ENCODE peak calls at places on chromosomes 13 and 19, in seven cellular contexts. O, Y, K, A, T, F and W are unnamed samples.

GRCh38 chr13:42997381-42997780 is 5.3 kb upstream of the EPSTI1 start:
- DNase-seq in F (no peak), T (no peak), A (no peak), Y (no peak), O (no peak), K (no peak), W (no peak)

GRCh38 chr13:110233181-110233641 is 73.7 kb downstream of the COL4A1 start:
- DNase-seq in O (peak), K (no peak), A (peak), Y (peak), T (no peak), F (no peak), W (peak)

GRCh38 chr13:96104516-96104915 is 14.6 kb downstream of the HS6ST3 start:
- DNase-seq in F (peak), K (no peak), A (no peak), T (no peak), Y (no peak), O (no peak), W (no peak)

GRCh38 chr19:8370176-8371010 is 6.4 kb downstream of the ANGPTL4 start:
- DNase-seq in F (no peak), T (no peak), K (no peak), O (no peak), Y (no peak), A (no peak), W (no peak)

GRCh38 chr13:50140742-50141659 is 125.8 kb downstream of the KCNRG start:
- DNase-seq in O (no peak), A (no peak), T (no peak), F (peak), K (no peak), Y (no peak), W (no peak)

GRCh38 chr19:1098177-1099051 is 3.2 kb upstream of the POLR2E start:
- DNase-seq in T (no peak), K (no peak), A (no peak), F (no peak), Y (no peak), O (no peak), W (no peak)

GRCh38 chr13:49062297-49062896 is 86.7 kb downstream of the FNDC3A start:
- DNase-seq in A (no peak), K (no peak), F (no peak), T (no peak), O (no peak), Y (no peak), W (no peak)

GRCh38 chr19:14039181-14039580 is 7.6 kb downstream of the IL27RA start:
- DNase-seq in Y (no peak), T (no peak), K (no peak), O (no peak), F (no peak), A (no peak), W (no peak)

GRCh38 chr19:4686700-4687099 is 16.6 kb upstream of the MYDGF start:
- DNase-seq in K (no peak), F (no peak), T (no peak), O (no peak), A (no peak), Y (no peak), W (no peak)

GRCh38 chr13:50377726-50378270 is 362.6 kb downstream of the KCNRG start:
- DNase-seq in O (no peak), T (no peak), A (no peak), F (peak), Y (no peak), K (no peak), W (no peak)

GRCh38 chr13:41268764-41269163 is 5.4 kb upstream of the MTRF1 start:
- DNase-seq in T (no peak), O (no peak), A (no peak), K (no peak), F (peak), Y (no peak), W (no peak)

GRCh38 chr13:28620011-28620830 is 38.7 kb upstream of the POMP start:
- DNase-seq in A (no peak), O (no peak), F (no peak), T (no peak), Y (no peak), K (no peak), W (no peak)

GRCh38 chr19:32908641-32909190 is 39.1 kb upstream of the SLC7A9 start:
- DNase-seq in Y (no peak), K (no peak), F (no peak), T (no peak), O (no peak), A (no peak), W (no peak)

GRCh38 chr19:32910874-32911273 is 41.3 kb upstream of the SLC7A9 start:
- DNase-seq in F (no peak), K (no peak), T (no peak), Y (no peak), O (no peak), A (no peak), W (no peak)

GRCh38 chr19:32910094-32910493 is 40.5 kb upstream of the SLC7A9 start:
- DNase-seq in O (no peak), Y (no peak), F (no peak), A (no peak), K (no peak), T (no peak), W (no peak)

GRCh38 chr19:32909257-32909656 is 39.7 kb upstream of the SLC7A9 start:
- DNase-seq in Y (no peak), K (no peak), A (no peak), F (no peak), T (no peak), O (no peak), W (no peak)

DNA sequence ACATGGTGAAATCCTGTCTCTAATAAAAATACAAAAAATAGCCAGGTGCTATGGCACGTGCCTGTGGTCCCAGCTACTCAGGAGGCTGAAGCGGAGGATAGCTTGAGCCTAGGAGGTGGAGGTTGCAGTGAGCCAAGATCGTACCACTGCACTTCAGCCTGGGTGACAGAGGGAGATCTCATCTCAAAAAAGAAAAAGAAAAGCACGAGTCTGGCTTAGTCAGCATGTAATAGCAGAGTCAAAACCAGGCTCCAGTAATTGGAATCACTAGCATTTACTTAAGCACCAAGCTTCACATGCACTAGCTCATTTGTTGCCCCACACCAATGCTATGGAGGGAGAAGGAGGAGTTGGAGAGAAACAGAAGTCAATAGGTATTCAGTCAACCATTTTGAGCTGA is 41.9 kb upstream of the SLC7A9 start:
- DNase-seq in O (no peak), K (no peak), A (no peak), Y (no peak), F (no peak), T (no peak), W (no peak)
- H3K27ac ChIP-seq in O (no peak), K (no peak), A (no peak), Y (no peak), F (no peak), T (no peak), W (no peak)

DNA sequence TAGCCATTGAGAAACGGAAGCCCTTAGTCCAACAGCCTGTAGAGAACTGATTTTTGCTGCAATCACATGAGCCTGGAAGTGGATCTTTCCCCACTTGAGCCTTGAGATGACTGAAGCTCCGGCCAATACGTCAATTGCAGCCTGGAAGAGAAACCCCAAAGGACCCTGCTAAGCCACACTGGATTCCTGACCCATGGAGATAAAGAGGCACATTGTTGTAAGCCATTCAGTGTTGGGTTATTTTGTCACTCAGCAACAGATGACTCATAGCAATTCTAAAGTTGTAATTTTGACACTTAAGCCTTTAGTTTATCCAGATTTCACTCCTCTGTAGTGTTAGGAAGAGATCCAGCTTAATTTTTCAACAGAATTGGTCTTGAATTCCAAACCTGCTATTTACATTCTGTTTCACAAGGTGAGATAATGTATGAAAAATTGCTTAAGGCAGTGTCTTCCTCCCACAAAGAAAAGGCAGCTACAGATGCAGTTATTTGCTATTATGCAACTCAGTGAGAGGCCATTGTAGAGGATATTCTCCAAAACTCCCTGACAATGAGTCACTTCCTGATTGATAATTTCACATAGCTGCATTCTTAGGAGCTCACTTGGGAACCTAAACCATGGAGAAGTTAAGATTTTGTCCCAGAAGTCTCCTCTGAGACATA is 59.4 kb upstream of the TSHZ3 start:
- DNase-seq in O (peak), K (no peak), A (no peak), F (no peak), T (no peak), Y (no peak), W (no peak)
- H3K27ac ChIP-seq in O (peak), K (no peak), A (no peak), F (peak), T (no peak), Y (no peak), W (no peak)

GRCh38 chr19:2661615-2662014 is 40.9 kb downstream of the GNG7 start:
- DNase-seq in O (no peak), A (no peak), F (peak), T (no peak), K (no peak), Y (no peak), W (no peak)
- H3K27ac ChIP-seq in O (no peak), A (no peak), F (no peak), T (no peak), K (no peak), Y (no peak), W (no peak)

DNA sequence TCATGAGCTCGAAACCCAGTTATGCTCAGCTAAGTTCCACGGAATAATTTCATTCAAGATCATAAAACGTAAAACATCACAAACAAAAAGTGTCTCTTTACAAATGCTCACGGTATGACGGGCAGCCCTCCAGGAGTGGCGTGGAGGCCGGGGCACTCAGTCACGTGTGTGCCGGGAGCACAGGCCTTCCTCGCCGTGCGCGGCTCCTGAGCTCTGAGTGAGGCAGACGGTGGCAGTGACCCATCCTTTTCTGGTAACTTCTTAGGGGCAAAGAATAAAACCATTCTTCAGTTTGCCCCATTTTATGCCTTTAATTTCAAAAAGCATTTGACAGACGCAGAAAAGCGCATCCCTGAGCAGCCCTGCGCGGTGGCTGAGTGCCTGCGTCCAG is 72.8 kb downstream of the ATP11A start:
- DNase-seq in T (no peak), O (no peak), A (no peak), K (no peak), F (no peak), Y (no peak), W (no peak)
- H3K27ac ChIP-seq in T (no peak), O (no peak), A (no peak), K (no peak), F (peak), Y (no peak), W (peak)

GRCh38 chr13:113990321-113990837 is 16.5 kb upstream of the C13orf46 start:
- DNase-seq in K (no peak), Y (peak), A (peak), O (no peak), T (no peak), F (no peak), W (no peak)

GRCh38 chr13:113992276-113993005 is 18.6 kb upstream of the C13orf46 start:
- DNase-seq in T (no peak), O (no peak), F (no peak), A (no peak), K (no peak), Y (no peak), W (no peak)

GRCh38 chr13:113991676-113992179 is 17.9 kb upstream of the C13orf46 start:
- DNase-seq in Y (no peak), O (no peak), F (no peak), A (no peak), K (no peak), T (no peak), W (no peak)

GRCh38 chr13:113989585-113990300 is 15.9 kb upstream of the C13orf46 start:
- DNase-seq in A (no peak), K (no peak), T (no peak), Y (peak), F (no peak), O (no peak), W (no peak)

GRCh38 chr13:113991191-113991669 is 17.4 kb upstream of the C13orf46 start:
- DNase-seq in F (no peak), Y (no peak), O (no peak), A (peak), T (no peak), K (no peak), W (no peak)
- H3K27ac ChIP-seq in F (no peak), Y (no peak), O (no peak), A (no peak), T (no peak), K (no peak), W (no peak)

DNA sequence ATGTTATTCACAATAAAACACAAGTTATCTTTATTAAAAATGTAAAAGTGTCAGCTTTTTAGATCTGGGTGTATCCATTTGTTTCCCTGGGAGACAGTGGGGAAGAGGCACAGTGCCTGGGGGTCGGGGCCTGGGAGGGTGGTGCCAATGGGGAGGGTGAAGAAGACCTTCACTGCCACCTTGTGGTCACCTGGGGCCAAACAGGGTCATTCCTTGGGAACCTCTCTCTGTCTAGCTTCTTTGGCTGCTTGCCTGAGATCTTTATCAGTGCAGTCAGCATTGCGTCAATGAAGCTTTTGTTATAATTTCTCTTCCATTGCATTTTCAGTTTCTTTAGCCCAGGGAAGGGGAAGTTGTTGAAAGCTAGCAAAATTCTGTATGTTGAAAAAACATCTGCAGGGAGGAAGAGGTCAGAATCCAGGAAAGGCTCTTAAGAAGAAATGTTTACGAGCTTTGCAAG is 39.1 kb downstream of the PCDH8 start:
- DNase-seq in Y (no peak), A (no peak), T (peak), F (peak), O (no peak), K (peak), W (no peak)
- H3K27ac ChIP-seq in Y (no peak), A (no peak), T (no peak), F (no peak), O (no peak), K (no peak), W (no peak)

GRCh38 chr19:37692956-37693660 is 26.5 kb downstream of the ZNF607 start:
- DNase-seq in Y (no peak), K (no peak), F (no peak), T (no peak), O (no peak), A (no peak), W (no peak)

GRCh38 chr19:37695144-37695899 is 24.2 kb downstream of the ZNF607 start:
- DNase-seq in F (peak), Y (no peak), T (no peak), K (peak), O (no peak), A (no peak), W (no peak)

DNA sequence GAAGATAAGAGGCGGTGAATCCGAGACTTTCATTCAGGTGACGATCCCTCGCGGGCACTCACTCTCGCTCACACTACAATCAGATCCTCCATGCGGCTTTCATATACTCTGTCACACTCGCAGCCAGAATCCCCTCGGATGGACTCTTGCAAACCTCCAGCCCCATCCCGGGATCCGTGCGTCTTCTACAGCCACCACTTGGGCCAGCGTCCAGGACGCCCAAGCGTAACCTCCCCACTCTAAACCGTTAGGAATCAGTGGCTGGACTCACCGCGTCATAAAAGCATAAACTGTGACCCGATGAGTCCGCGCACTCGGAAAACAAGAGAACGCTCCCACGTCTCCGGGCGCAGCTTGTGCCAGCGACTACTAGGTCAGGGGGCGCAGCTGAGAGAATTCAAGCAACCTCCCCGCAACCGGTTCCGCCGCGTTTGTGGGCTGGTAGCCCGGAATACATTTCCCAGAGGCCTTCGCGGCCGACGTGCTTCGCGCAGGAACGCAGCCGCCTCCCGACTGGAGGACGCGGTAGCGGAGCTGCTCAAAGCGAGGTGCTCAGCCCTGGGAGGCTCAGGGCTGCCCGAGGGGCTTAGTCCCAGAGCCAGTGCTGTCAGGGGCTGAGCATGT is 27.6 kb downstream of the ZNF607 start:
- DNase-seq in A (peak), K (peak), F (peak), O (peak), Y (peak), T (peak), W (peak)
- H3K27ac ChIP-seq in A (peak), K (no peak), F (no peak), O (peak), Y (peak), T (peak), W (peak)